ENCODE peak calls at places on chromosome 12, in four cellular contexts. A is fibroblast of lung, K is tibial nerve, M is GM12865. Z is an unnamed sample.

GRCh38 chr12:120584343-120585149 is 3.3 kb upstream of the POP5 start:
- DNase-seq in A (no peak), M (peak; percentile 35), K (peak; percentile 20), Z (peak; percentile 73)

GRCh38 chr12:12466157-12466556 is 96.5 kb downstream of the DUSP16 start:
- DNase-seq in M (no peak), K (no peak), A (no peak), Z (no peak)

GRCh38 chr12:87270894-87271293 is 758.3 kb downstream of the C12orf50 start:
- DNase-seq in A (peak; percentile 35), K (no peak), M (no peak), Z (no peak)

GRCh38 chr12:102406033-102406584 is 74.3 kb downstream of the IGF1 start:
- DNase-seq in K (peak; percentile 42), A (peak; percentile 23), M (peak; percentile 59), Z (no peak)

GRCh38 chr12:132071837-132072384 is 72.2 kb downstream of the DDX51 start:
- DNase-seq in A (no peak), K (no peak), M (no peak), Z (peak; percentile 31)

GRCh38 chr12:120833849-120834248 is 70.3 kb downstream of the SPPL3 start:
- DNase-seq in K (no peak), M (peak; percentile 49), A (no peak), Z (no peak)

GRCh38 chr12:76470028-76470939 is 89.3 kb downstream of the OSBPL8 start:
- DNase-seq in M (peak; percentile 17), A (peak; percentile 87), K (no peak), Z (peak; percentile 48)

GRCh38 chr12:14952295-14952995 is 9.0 kb downstream of the ARHGDIB start:
- DNase-seq in A (peak; percentile 93), M (peak; percentile 85), K (no peak), Z (peak; percentile 21)

GRCh38 chr12:46179693-46180452 is 89.0 kb downstream of the SLC38A1 start:
- DNase-seq in A (no peak), M (peak; percentile 53), K (no peak), Z (no peak)

DNA sequence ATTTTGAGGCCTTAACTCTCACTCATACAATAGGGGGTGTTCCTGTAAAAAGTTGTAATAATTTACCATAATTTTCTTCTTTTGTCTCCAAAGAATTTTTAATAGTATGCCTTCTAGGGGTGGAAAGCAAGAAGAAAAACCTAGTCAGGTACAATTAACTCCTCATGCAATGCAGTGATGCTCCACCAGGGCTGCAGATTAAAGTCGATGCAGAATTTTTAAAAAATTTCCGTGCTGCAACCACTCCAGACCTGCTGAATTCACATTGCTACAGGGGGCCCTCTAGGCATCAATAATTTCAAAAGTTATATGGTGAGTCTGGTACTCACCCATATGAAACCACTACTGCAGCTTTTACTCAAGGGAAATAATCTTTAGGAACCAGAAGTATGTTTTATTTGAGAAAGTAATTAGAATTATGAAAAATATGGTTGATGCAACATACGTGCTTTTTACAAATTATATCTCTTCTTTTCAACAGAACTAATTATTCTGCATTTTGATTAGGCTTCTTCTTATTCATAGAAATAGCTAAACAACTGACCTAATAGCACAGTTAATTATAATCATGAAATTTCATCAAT is 353.2 kb downstream of the BCAT1 start:
- DNase-seq in M (no peak), A (peak; percentile 32), K (no peak), Z (no peak)
- TF ChIP-seq CTCF in M (peak; percentile 10), A (peak; percentile 59), K (peak; percentile 4), Z (no peak)

GRCh38 chr12:59075968-59076367 is 155.7 kb upstream of the LRIG3 start:
- DNase-seq in A (no peak), M (no peak), K (no peak), Z (no peak)
- TF ChIP-seq CTCF in A (peak; percentile 9), M (no peak), K (no peak), Z (no peak)

GRCh38 chr12:84502907-84503787 is 409.5 kb downstream of the SLC6A15 start:
- DNase-seq in M (peak; percentile 56), K (peak; percentile 54), A (peak; percentile 84), Z (peak; percentile 4)
- TF ChIP-seq CTCF in M (peak; percentile 62), K (peak; percentile 45), A (peak; percentile 80), Z (peak; percentile 65)

GRCh38 chr12:40691913-40692616 is at the start of gene CNTN1:
- DNase-seq in M (peak; percentile 30), A (peak; percentile 62), K (peak; percentile 64), Z (peak; percentile 68)
- TF ChIP-seq CTCF in M (no peak), A (no peak), K (no peak), Z (no peak)

DNA sequence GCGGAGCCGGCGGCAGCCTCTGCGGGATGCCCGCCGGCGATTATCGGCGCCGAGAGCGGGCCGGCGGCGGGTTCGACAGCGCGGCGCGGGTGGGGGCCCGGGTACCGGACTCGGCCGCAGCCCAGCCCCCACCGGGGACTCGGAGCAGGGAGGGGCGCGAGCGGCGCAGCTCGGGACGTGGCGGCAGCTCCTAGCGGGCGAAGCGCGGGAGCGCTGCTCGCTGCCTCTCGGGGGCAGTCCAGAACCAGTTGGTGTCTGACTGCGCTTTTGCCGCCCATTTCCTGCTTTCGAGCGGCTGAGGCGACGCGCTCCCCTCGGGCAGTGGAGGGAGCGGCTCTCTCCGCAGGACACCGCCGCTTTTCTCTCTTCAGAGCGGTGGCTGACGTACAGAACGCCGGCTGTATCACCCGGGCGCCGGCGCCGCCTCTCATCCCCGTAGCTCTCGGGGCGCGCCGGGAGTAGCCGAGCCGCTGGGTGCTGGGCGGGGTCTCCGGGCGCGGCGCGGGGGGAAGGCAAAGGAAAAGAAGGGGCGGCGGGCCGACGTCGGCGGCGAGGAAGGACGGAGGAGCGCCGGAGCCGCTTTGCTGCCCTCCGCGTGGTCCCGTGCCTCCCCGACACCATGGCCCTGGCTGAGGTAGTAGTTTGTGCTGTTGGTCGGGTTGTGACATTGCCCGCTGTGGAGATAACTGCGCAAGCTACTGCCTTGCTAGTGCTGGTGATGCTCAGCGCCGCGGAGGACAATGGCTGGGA is 136.6 kb downstream of the MON2 start:
- DNase-seq in M (peak; percentile 95), A (peak; percentile 90), K (peak; percentile 66), Z (peak; percentile 82)
- TF ChIP-seq CTCF in M (peak; percentile 40), A (peak; percentile 50), K (peak; percentile 53), Z (peak; percentile 56)

GRCh38 chr12:34625116-34625515 is 602.8 kb downstream of the ALG10 start:
- DNase-seq in M (peak; percentile 4), A (no peak), K (no peak), Z (peak; percentile 0)
- TF ChIP-seq CTCF in M (peak; percentile 18), A (no peak), K (no peak), Z (no peak)

Z was measured in GM13976.